ENCODE peak calls at places on chromosomes 12 and 14, in seven cellular contexts. One of them, this sample, is unnamed.

GRCh38 chr14:93090826-93091583 is 24.7 kb downstream of the ITPK1 start:
- DNase-seq in HTR-8/SVneo: no peak
- DNase-seq in colonic mucosa: no peak
- DNase-seq in AG09309: no peak
- DNase-seq in CD8-positive, alpha-beta T cell: no peak
- DNase-seq in left kidney: no peak
- DNase-seq in heart right ventricle: peak; percentile 48
- DNase-seq in this sample: peak; percentile 35

GRCh38 chr12:127987199-127987901 is 279.6 kb upstream of the TMEM132C start:
- DNase-seq in left kidney: peak; percentile 19
- DNase-seq in AG09309: peak; percentile 59
- DNase-seq in colonic mucosa: no peak
- DNase-seq in HTR-8/SVneo: peak; percentile 61
- DNase-seq in heart right ventricle: no peak
- DNase-seq in CD8-positive, alpha-beta T cell: no peak
- DNase-seq in this sample: no peak

GRCh38 chr12:32549675-32550079 is 129.4 kb upstream of the DNM1L start:
- DNase-seq in heart right ventricle: no peak
- DNase-seq in left kidney: peak; percentile 60
- DNase-seq in CD8-positive, alpha-beta T cell: no peak
- DNase-seq in HTR-8/SVneo: no peak
- DNase-seq in colonic mucosa: no peak
- DNase-seq in AG09309: no peak
- DNase-seq in this sample: no peak

GRCh38 chr12:93922583-93923006 is 225.8 kb upstream of the PLXNC1 start:
- DNase-seq in colonic mucosa: no peak
- DNase-seq in heart right ventricle: no peak
- DNase-seq in left kidney: no peak
- DNase-seq in AG09309: no peak
- DNase-seq in HTR-8/SVneo: no peak
- DNase-seq in CD8-positive, alpha-beta T cell: no peak
- DNase-seq in this sample: no peak

GRCh38 chr12:78470354-78471195 is 394.0 kb upstream of the SYT1 start:
- DNase-seq in heart right ventricle: no peak
- DNase-seq in AG09309: peak; percentile 20
- DNase-seq in colonic mucosa: peak; percentile 34
- DNase-seq in HTR-8/SVneo: peak; percentile 11
- DNase-seq in left kidney: peak; percentile 75
- DNase-seq in CD8-positive, alpha-beta T cell: no peak
- DNase-seq in this sample: peak; percentile 58

GRCh38 chr12:92396647-92397258 is 251.1 kb upstream of the BTG1 start:
- DNase-seq in CD8-positive, alpha-beta T cell: no peak
- DNase-seq in HTR-8/SVneo: no peak
- DNase-seq in colonic mucosa: no peak
- DNase-seq in AG09309: peak; percentile 56
- DNase-seq in left kidney: no peak
- DNase-seq in heart right ventricle: no peak
- DNase-seq in this sample: no peak

GRCh38 chr14:61438860-61439765 is 117.7 kb downstream of the PRKCH start:
- DNase-seq in HTR-8/SVneo: no peak
- DNase-seq in CD8-positive, alpha-beta T cell: peak; percentile 44
- DNase-seq in left kidney: peak; percentile 40
- DNase-seq in heart right ventricle: peak; percentile 28
- DNase-seq in AG09309: peak; percentile 7
- DNase-seq in colonic mucosa: peak; percentile 53
- DNase-seq in this sample: no peak

GRCh38 chr14:101817511-101818001 is 56.0 kb downstream of the PPP2R5C start:
- DNase-seq in left kidney: no peak
- DNase-seq in heart right ventricle: no peak
- DNase-seq in colonic mucosa: no peak
- DNase-seq in AG09309: no peak
- DNase-seq in HTR-8/SVneo: no peak
- DNase-seq in CD8-positive, alpha-beta T cell: no peak
- DNase-seq in this sample: no peak

GRCh38 chr12:121796855-121797751 is 3.6 kb upstream of the RHOF start:
- DNase-seq in left kidney: peak; percentile 95
- DNase-seq in HTR-8/SVneo: peak; percentile 87
- DNase-seq in AG09309: no peak
- DNase-seq in CD8-positive, alpha-beta T cell: no peak
- DNase-seq in colonic mucosa: peak; percentile 98
- DNase-seq in heart right ventricle: peak; percentile 96
- DNase-seq in this sample: peak; percentile 94

GRCh38 chr12:75596406-75596805 is 85.0 kb upstream of the KRR1 start:
- DNase-seq in left kidney: no peak
- DNase-seq in CD8-positive, alpha-beta T cell: no peak
- DNase-seq in HTR-8/SVneo: no peak
- DNase-seq in colonic mucosa: no peak
- DNase-seq in heart right ventricle: no peak
- DNase-seq in AG09309: no peak
- DNase-seq in this sample: no peak

GRCh38 chr12:93818488-93819047 is 141.4 kb downstream of the CRADD start:
- DNase-seq in AG09309: no peak
- DNase-seq in left kidney: peak; percentile 83
- DNase-seq in HTR-8/SVneo: no peak
- DNase-seq in heart right ventricle: peak; percentile 36
- DNase-seq in CD8-positive, alpha-beta T cell: no peak
- DNase-seq in colonic mucosa: no peak
- DNase-seq in this sample: no peak

GRCh38 chr12:87866602-87867292 is 162.5 kb downstream of the C12orf50 start:
- DNase-seq in AG09309: no peak
- DNase-seq in CD8-positive, alpha-beta T cell: no peak
- DNase-seq in HTR-8/SVneo: no peak
- DNase-seq in left kidney: peak; percentile 6
- DNase-seq in colonic mucosa: no peak
- DNase-seq in heart right ventricle: no peak
- DNase-seq in this sample: no peak

GRCh38 chr14:95679995-95680735 is 6.1 kb upstream of the TCL1B start:
- DNase-seq in CD8-positive, alpha-beta T cell: no peak
- DNase-seq in HTR-8/SVneo: no peak
- DNase-seq in heart right ventricle: no peak
- DNase-seq in left kidney: peak; percentile 82
- DNase-seq in AG09309: no peak
- DNase-seq in colonic mucosa: no peak
- DNase-seq in this sample: peak; percentile 38

This sample was measured in NCI-H510A treated with DMSO at 0.1 percent for 48 hours.